ENCODE peak calls at places on chromosomes 1 and 21, in four cellular contexts. B is GM12878, V is H1, Y is K562. U is an unnamed sample.

GRCh38 chr1:43622471-43622870 is 27.5 kb upstream of the KDM4A start:
- DNase-seq in V (no peak), Y (no peak), B (no peak), U (no peak)

GRCh38 chr1:108636876-108637275 is 24.0 kb downstream of the HENMT1 start:
- DNase-seq in Y (no peak), V (no peak), B (no peak), U (no peak)

GRCh38 chr21:16419188-16419874 is 689.5 kb downstream of the USP25 start:
- DNase-seq in B (no peak), Y (no peak), V (no peak), U (peak)

GRCh38 chr1:209688746-209689234 is 13.6 kb downstream of the G0S2 start:
- DNase-seq in V (no peak), B (no peak), Y (no peak), U (no peak)

GRCh38 chr1:172431721-172432192 is 11.3 kb downstream of the C1orf105 start:
- DNase-seq in V (no peak), B (no peak), Y (no peak), U (peak)

GRCh38 chr21:16377120-16377658 is 647.4 kb downstream of the USP25 start:
- DNase-seq in V (no peak), B (no peak), Y (no peak), U (no peak)

GRCh38 chr1:44903261-44903660 is 60.2 kb upstream of the PTCH2 start:
- DNase-seq in V (no peak), B (no peak), Y (no peak), U (no peak)

GRCh38 chr1:34910425-34910824 is 19.0 kb downstream of the DLGAP3 start:
- DNase-seq in V (no peak), Y (no peak), B (no peak), U (no peak)

GRCh38 chr1:89687254-89687653 is 54.3 kb downstream of the LRRC8C start:
- DNase-seq in B (no peak), V (no peak), Y (no peak), U (no peak)

GRCh38 chr1:33846861-33847260 is 17.0 kb upstream of the HMGB4 start:
- DNase-seq in Y (no peak), V (no peak), B (no peak), U (no peak)

GRCh38 chr1:176220100-176220689 is 13.1 kb upstream of the COP1 start:
- DNase-seq in V (no peak), B (no peak), Y (no peak), U (no peak)
- TF ChIP-seq BRCA1 in V (no peak), B (no peak), Y (no peak), U (no peak)

GRCh38 chr21:44813727-44814126 is 4.1 kb downstream of the SUMO3 start:
- DNase-seq in Y (no peak), B (no peak), V (no peak), U (no peak)
- TF ChIP-seq BRCA1 in Y (no peak), B (no peak), V (no peak), U (no peak)

DNA sequence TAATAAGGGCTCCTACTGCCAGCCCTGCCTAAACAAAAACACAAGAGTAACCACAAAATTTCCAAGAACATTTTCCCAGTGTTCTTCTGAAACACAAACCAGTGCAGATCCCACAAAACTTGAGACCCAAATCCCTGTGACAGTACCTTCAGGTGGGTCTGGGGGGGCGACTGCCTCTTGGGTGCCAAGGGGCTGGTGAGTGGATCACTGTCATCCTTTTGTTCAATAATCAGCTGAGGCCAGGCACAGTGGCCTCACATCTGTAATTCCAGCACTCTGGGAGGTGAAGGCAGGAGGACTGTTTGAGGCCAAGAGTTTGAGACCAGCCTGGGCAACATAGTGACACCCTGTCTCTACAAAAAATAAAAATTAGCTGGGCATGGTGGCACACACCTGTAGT is 87.6 kb downstream of the GLIS1 start:
- DNase-seq in B (no peak), Y (no peak), V (no peak), U (no peak)
- TF ChIP-seq BRCA1 in B (no peak), Y (no peak), V (no peak), U (no peak)

GRCh38 chr1:240234477-240235225 is 143.0 kb downstream of the FMN2 start:
- DNase-seq in V (no peak), B (no peak), Y (no peak), U (no peak)

GRCh38 chr1:240235521-240236288 is 144.0 kb downstream of the FMN2 start:
- DNase-seq in B (no peak), Y (no peak), V (no peak), U (no peak)

GRCh38 chr1:240239309-240239708 is 147.6 kb downstream of the FMN2 start:
- DNase-seq in B (no peak), Y (no peak), V (no peak), U (no peak)

GRCh38 chr1:240241278-240241677 is 149.6 kb downstream of the FMN2 start:
- DNase-seq in B (no peak), V (no peak), Y (no peak), U (peak)

GRCh38 chr1:240237305-240237721 is 145.6 kb downstream of the FMN2 start:
- DNase-seq in B (no peak), V (no peak), Y (no peak), U (no peak)
- TF ChIP-seq BRCA1 in B (no peak), V (no peak), Y (no peak), U (no peak)

DNA sequence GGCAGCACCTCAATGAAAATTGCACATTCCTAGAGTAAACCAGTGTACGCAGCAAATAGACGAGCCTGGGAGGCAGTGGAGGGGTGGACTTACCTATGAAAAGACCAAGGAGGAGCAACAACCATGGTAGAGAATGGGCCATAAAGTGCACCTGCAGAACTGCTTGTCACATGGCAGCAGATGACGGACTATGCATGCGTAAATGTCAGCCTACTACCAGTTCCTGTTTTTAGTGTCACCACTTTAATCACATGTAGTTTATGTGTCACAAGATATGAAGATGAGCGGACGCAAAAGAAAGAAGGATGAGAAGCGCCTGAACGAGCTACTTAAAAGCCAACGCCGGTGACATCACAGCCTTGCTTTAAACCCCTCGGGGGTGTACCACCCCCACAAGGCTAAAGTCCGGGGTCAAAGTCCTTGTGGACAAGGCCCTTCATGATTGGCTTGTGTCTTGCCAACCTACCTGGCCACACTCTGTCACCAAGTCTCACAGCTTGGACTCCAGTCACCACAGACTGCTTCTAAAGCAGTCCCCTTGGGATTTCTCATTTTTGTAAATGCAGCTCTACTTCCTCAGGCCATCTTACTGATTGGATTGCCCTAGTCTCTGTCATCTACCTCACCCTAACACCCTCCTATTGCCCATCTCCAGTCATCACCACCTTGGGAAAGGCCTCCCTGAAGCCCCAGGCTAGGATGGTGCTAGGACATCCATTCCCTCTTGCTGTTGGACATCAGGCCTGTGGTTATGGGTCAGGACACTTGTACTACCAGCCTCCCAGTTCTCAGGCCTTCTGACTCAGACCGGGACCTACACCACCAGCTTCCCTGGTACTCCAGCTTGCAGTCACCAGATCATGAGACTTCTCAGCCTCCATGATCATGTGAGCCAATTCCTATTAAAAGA is 6.0 kb upstream of the LY9 start:
- DNase-seq in V (no peak), Y (no peak), B (peak), U (no peak)
- TF ChIP-seq BRCA1 in V (no peak), Y (no peak), B (no peak), U (no peak)

DNA sequence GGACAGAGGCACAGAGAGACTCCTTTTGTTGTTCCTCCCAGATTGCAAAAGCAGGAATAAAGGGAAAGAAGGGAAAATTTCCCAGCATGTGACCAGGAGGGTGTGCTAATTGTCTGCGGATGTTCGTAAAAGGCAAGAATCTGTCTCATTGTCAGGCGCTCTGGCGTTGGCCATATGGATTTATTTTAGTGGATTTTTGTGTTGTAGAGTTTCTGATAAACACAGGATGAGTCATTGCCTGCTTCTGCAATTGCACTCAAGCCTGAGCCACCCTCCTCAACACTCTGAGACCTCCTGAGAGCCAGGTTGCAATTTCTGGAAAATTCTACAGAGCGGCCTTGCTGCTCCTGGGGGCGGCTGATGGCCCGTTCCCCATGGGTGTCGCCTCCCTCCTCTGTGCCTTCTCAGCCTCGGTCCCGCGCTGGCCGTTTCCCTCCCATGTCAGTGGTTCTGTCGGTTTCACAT is 227.7 kb downstream of the KAZN start:
- DNase-seq in B (no peak), V (no peak), Y (no peak), U (no peak)
- TF ChIP-seq BRCA1 in B (no peak), V (no peak), Y (no peak), U (no peak)

GRCh38 chr1:55235722-55236121 is 20.6 kb upstream of the USP24 start:
- DNase-seq in V (no peak), B (no peak), Y (no peak), U (no peak)
- TF ChIP-seq BRCA1 in V (no peak), B (no peak), Y (no peak), U (no peak)

DNA sequence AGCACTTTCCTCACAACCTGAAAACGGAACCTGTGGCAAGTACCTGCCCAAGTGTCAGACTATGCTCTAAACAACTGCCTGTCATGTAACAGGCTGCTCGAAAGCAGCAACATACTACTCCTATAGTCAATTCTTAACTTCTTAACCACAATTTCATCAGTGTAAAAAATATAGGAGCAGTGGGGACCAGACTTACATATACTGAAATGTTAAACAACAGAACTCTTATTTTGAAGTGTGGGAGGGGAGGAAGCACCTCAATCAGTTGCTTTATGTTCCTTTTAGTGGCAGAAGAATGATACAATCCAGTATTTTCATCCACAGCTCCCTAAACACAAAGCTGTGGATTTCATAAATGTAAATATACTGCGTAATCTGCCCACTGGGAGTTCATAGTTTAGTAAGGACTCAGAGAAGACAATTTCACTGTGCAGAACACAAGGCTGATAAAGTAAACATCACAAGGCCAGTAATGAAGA is 44.2 kb downstream of the WLS start:
- DNase-seq in B (no peak), Y (no peak), V (no peak), U (no peak)
- TF ChIP-seq BRCA1 in B (no peak), Y (no peak), V (no peak), U (no peak)

GRCh38 chr1:2592672-2593071 is 6.1 kb downstream of the PRXL2B start:
- DNase-seq in V (no peak), Y (no peak), B (no peak), U (no peak)
- TF ChIP-seq BRCA1 in V (no peak), Y (no peak), B (no peak), U (no peak)